ENCODE peak calls at places on chromosomes 5 and 9, in four cellular contexts. G, Q, J and P are unnamed samples.
A peak's percentile ranks its signal among the peaks of the same experiment; 100 is the strongest.

GRCh38 chr9:84230355-84231136 is 110.0 kb downstream of the SLC28A3 start:
- DNase-seq in G (no peak), Q (no peak), J (no peak), P (no peak)

GRCh38 chr5:136998864-136999263 is 500.3 kb downstream of the SPOCK1 start:
- DNase-seq in G (no peak), Q (no peak), J (no peak), P (no peak)

GRCh38 chr5:179821298-179822058 is 773 bp downstream of the SQSTM1 start:
- DNase-seq in G (peak; percentile 95), Q (peak; percentile 80), J (peak; percentile 98), P (peak; percentile 95)

GRCh38 chr9:68690088-68690487 is 15.0 kb upstream of the PIP5K1B start:
- DNase-seq in G (peak; percentile 38), Q (no peak), J (no peak), P (peak; percentile 38)

GRCh38 chr9:7246917-7247538 is 489.3 kb downstream of the KDM4C start:
- DNase-seq in G (no peak), Q (no peak), J (no peak), P (no peak)

GRCh38 chr9:4081948-4082347 is 217.9 kb downstream of the GLIS3 start:
- DNase-seq in G (no peak), Q (no peak), J (no peak), P (no peak)

GRCh38 chr9:137323531-137324331 is 21.7 kb upstream of the NRARP start:
- DNase-seq in G (no peak), Q (no peak), J (no peak), P (no peak)

GRCh38 chr9:78215706-78216105 is 20.2 kb upstream of the CEP78 start:
- DNase-seq in G (no peak), Q (no peak), J (no peak), P (no peak)

DNA sequence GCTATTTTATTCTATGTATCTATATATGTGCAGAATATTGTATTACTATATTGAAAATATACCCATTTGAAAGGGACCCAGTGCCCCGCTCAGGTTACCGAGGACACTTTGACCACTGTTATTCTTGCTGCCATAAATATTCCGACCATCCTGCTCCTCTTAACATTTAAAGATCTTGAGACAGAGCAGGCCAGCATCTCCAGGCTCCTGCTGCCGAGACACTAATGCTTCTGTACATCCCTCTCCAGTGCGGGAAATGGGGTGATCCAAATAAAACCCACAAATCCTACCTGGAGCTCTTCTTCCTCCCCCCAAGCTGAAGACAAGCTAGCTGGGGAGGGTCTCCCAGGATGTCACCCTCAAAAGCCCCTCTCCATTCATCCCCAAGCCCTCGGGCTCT is 3.9 kb downstream of the SH3PXD2B start:
- DNase-seq in G (no peak), Q (no peak), J (no peak), P (no peak)
- H3K27ac ChIP-seq in G (peak overlapping the region; percentile 95), Q (no peak overlapping the region), J (no peak overlapping the region), P (no peak overlapping the region)

GRCh38 chr9:134180786-134181647 is 16.7 kb upstream of the RNU6ATAC start:
- DNase-seq in G (no peak), Q (no peak), J (no peak), P (no peak)
- H3K27ac ChIP-seq in G (no peak overlapping the region), Q (no peak overlapping the region), J (no peak overlapping the region), P (no peak overlapping the region)

DNA sequence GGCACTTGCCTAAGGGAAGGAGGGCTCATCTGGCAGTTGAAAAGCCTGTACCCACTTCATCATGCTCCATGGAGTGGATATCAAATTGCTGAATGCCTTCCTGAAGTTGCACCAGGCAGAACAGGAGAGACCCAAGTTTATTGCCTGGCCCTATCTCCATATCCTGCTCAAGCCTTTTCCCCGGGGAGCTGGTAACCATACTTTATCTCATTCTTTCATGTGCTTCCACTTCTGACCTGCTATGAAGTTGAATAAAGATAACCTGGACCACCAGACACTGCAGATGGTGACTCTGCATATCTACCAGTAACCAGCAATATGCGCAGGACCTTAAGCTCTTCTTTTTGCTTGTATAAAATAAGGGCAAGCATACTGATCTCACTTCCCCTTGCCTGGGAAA is 1397.5 kb upstream of the CDH6 start:
- DNase-seq in G (no peak), Q (no peak), J (no peak), P (no peak)
- H3K27ac ChIP-seq in G (no peak overlapping the region), Q (no peak overlapping the region), J (no peak overlapping the region), P (no peak overlapping the region)

GRCh38 chr9:92507005-92507404 is 24.7 kb upstream of the ASPN start:
- DNase-seq in G (no peak), Q (no peak), J (no peak), P (no peak)

GRCh38 chr9:92510747-92511146 is 25.0 kb downstream of the ECM2 start:
- DNase-seq in G (no peak), Q (no peak), J (no peak), P (no peak)

GRCh38 chr9:92507496-92507895 is 25.2 kb upstream of the ASPN start:
- DNase-seq in G (no peak), Q (no peak), J (no peak), P (no peak)

GRCh38 chr9:92506184-92506857 is 24.0 kb upstream of the ASPN start:
- DNase-seq in G (peak; percentile 56), Q (peak; percentile 79), J (peak; percentile 84), P (peak; percentile 70)

DNA sequence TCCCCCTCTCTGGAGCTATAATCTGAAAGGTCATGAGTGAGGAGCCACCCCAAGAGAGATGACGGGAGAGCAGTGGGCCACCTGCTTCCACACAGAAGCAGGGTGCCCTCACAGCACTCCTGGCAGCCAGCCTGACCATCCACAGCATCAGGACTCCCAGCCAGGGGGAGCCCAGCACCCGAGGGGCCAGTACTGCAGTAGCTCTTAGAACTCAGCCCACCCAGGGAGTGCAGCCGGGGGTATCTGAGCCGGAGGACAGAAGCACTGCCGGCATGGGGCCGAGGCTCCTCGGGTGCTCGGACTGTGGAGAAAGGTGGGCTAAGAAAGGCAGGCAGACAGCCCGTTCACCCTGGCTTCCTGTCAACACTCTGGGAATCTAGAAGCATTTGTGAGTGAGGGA is 25.7 kb upstream of the ASPN start:
- DNase-seq in G (peak; percentile 29), Q (no peak), J (peak; percentile 58), P (no peak)
- H3K27ac ChIP-seq in G (peak overlapping the region; percentile 90), Q (no peak overlapping the region), J (no peak overlapping the region), P (peak overlapping the region; percentile 89)

GRCh38 chr9:2216591-2216990 is 201.4 kb downstream of the SMARCA2 start:
- DNase-seq in G (no peak), Q (peak; percentile 37), J (no peak), P (no peak)
- H3K27ac ChIP-seq in G (no peak overlapping the region), Q (no peak overlapping the region), J (no peak overlapping the region), P (no peak overlapping the region)

GRCh38 chr9:81540142-81540701 is 149.1 kb downstream of the TLE1 start:
- DNase-seq in G (no peak), Q (no peak), J (no peak), P (no peak)
- H3K27ac ChIP-seq in G (no peak overlapping the region), Q (no peak overlapping the region), J (peak overlapping the region; percentile 77), P (no peak overlapping the region)

GRCh38 chr9:98370976-98371315 is 115.5 kb upstream of the TBC1D2 start:
- DNase-seq in G (no peak), Q (no peak), J (no peak), P (no peak)
- H3K27ac ChIP-seq in G (no peak overlapping the region), Q (no peak overlapping the region), J (no peak overlapping the region), P (no peak overlapping the region)

DNA sequence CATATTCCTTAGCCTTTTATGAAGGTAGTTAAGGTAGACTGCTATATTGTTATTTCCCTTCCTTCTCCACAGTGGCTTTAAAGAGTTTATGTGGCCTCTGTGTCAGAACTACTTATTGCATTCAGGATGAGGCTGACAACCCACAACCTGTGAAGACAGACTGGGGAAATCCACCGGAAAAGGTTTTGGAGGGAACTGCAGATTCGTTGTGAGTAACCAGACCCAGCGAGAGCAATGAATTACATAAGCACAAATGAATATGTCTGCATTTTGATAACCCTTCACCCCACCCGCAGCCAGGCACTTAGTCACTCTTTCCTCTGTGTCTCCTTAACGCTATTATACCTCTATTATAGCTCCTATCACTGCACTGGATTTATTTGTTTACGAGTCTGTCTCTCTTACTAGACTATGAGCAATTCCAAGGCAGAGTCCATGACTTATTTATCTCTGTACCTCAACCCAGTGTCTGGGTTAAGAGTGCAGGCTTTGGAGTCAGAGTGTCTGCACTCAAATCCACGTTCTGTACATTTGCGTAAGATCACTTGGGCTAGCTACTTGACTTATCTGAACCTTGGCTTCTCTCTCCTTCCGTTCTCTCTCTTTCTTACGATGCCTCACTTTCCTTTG is 19.2 kb downstream of the KCTD16 start:
- DNase-seq in G (no peak), Q (peak; percentile 57), J (peak; percentile 94), P (no peak)
- H3K27ac ChIP-seq in G (no peak overlapping the region), Q (peak overlapping the region; percentile 11), J (peak overlapping the region; percentile 49), P (no peak overlapping the region)

GRCh38 chr5:149447373-149448367 is 68.6 kb upstream of the IL17B start:
- DNase-seq in G (no peak), Q (no peak), J (no peak), P (no peak)
- H3K27ac ChIP-seq in G (peak overlapping the region; percentile 93), Q (no peak overlapping the region), J (no peak overlapping the region), P (peak overlapping the region; percentile 26)

GRCh38 chr5:109689740-109690455 is at the start of gene MAN2A1:
- DNase-seq in G (peak; percentile 78), Q (peak; percentile 55), J (peak; percentile 86), P (peak; percentile 42)

GRCh38 chr5:109692852-109693251 is 3.1 kb downstream of the MAN2A1 start:
- DNase-seq in G (no peak), Q (no peak), J (no peak), P (no peak)

GRCh38 chr5:109690456-109691247 is 925 bp downstream of the MAN2A1 start:
- DNase-seq in G (peak; percentile 77), Q (peak; percentile 61), J (peak; percentile 74), P (peak; percentile 16)

GRCh38 chr5:109692011-109692410 is 2.3 kb downstream of the MAN2A1 start:
- DNase-seq in G (no peak), Q (peak; percentile 34), J (no peak), P (no peak)

GRCh38 chr5:109691248-109691574 is 1.5 kb downstream of the MAN2A1 start:
- DNase-seq in G (no peak), Q (no peak), J (no peak), P (no peak)
- H3K27ac ChIP-seq in G (peak overlapping the region; percentile 94), Q (no peak overlapping the region), J (no peak overlapping the region), P (peak overlapping the region; percentile 97)